ENCODE peak calls at places on chromosome 2, in five cellular contexts. Z, J, R, A and M are unnamed samples.

GRCh38 chr2:207621640-207622039 is 3.6 kb downstream of the METTL21A start:
- DNase-seq in Z (no peak), J (no peak), R (no peak), A (no peak), M (no peak)

GRCh38 chr2:60806595-60806987 is 50.5 kb downstream of the PAPOLG start:
- DNase-seq in Z (no peak), J (no peak), R (no peak), A (no peak), M (no peak)

GRCh38 chr2:46899053-46899452 is 16.6 kb downstream of the MCFD2 start:
- DNase-seq in Z (no peak), J (no peak), R (no peak), A (no peak), M (no peak)

GRCh38 chr2:204913854-204914464 is 368.7 kb downstream of the PARD3B start:
- DNase-seq in Z (no peak), J (no peak), R (no peak), A (no peak), M (no peak)

GRCh38 chr2:120349125-120349921 is 3.4 kb downstream of the INHBB start:
- DNase-seq in Z (no peak), J (no peak), R (no peak), A (no peak), M (no peak)

GRCh38 chr2:210461401-210461800 is 15.2 kb downstream of the LANCL1 start:
- DNase-seq in Z (no peak), J (peak; percentile 64), R (peak; percentile 58), A (no peak), M (no peak)

GRCh38 chr2:72917138-72917874 is at the start of gene EMX1:
- DNase-seq in Z (peak; percentile 81), J (peak; percentile 35), R (peak; percentile 78), A (no peak), M (no peak)

GRCh38 chr2:26724004-26724750 is 31.7 kb downstream of the KCNK3 start:
- DNase-seq in Z (peak; percentile 64), J (no peak), R (no peak), A (no peak), M (peak; percentile 65)

GRCh38 chr2:176126929-176127768 is 2.4 kb upstream of the HOXD8 start:
- DNase-seq in Z (peak; percentile 60), J (peak; percentile 66), R (peak; percentile 65), A (peak; percentile 23), M (peak; percentile 78)

GRCh38 chr2:60347781-60348180 is 205.7 kb downstream of the BCL11A start:
- DNase-seq in Z (no peak), J (no peak), R (no peak), A (no peak), M (no peak)

GRCh38 chr2:88006912-88007439 is 9.4 kb downstream of the RNU2-63P start:
- DNase-seq in Z (no peak), J (no peak), R (no peak), A (no peak), M (no peak)

GRCh38 chr2:219681301-219682290 is 54.2 kb downstream of the SLC4A3 start:
- DNase-seq in Z (no peak), J (no peak), R (no peak), A (no peak), M (peak; percentile 54)

GRCh38 chr2:44267269-44268258 is 7.7 kb upstream of the SLC3A1 start:
- DNase-seq in Z (no peak), J (no peak), R (no peak), A (no peak), M (peak; percentile 77)

GRCh38 chr2:217049931-217050330 is 190.1 kb upstream of the TNP1 start:
- DNase-seq in Z (no peak), J (no peak), R (no peak), A (no peak), M (no peak)

GRCh38 chr2:75523313-75524275 is 37.1 kb downstream of the EVA1A start:
- DNase-seq in Z (peak; percentile 19), J (no peak), R (no peak), A (no peak), M (peak; percentile 38)

GRCh38 chr2:68871159-68871764 is at the start of gene BMP10:
- DNase-seq in Z (no peak), J (no peak), R (no peak), A (no peak), M (no peak)

GRCh38 chr2:70132244-70133126 is 45.2 kb downstream of the PCBP1 start:
- DNase-seq in Z (peak; percentile 21), J (peak; percentile 73), R (peak; percentile 83), A (peak; percentile 61), M (peak; percentile 63)

GRCh38 chr2:6883448-6884122 is 6.0 kb downstream of the RSAD2 start:
- DNase-seq in Z (no peak), J (no peak), R (no peak), A (no peak), M (no peak)

GRCh38 chr2:99342536-99342935 is 5.3 kb downstream of the EIF5B start:
- DNase-seq in Z (no peak), J (no peak), R (no peak), A (no peak), M (no peak)

GRCh38 chr2:174835797-174836255 is 71.6 kb upstream of the CHRNA1 start:
- DNase-seq in Z (no peak), J (no peak), R (no peak), A (no peak), M (peak; percentile 96)

GRCh38 chr2:17813742-17814458 is 2.4 kb upstream of the MSGN1 start:
- DNase-seq in Z (no peak), J (peak; percentile 84), R (no peak), A (no peak), M (peak; percentile 71)

GRCh38 chr2:19207452-19207851 is 151.0 kb downstream of the OSR1 start:
- DNase-seq in Z (no peak), J (no peak), R (no peak), A (no peak), M (no peak)

GRCh38 chr2:67646714-67647333 is 249.7 kb downstream of the ETAA1 start:
- DNase-seq in Z (no peak), J (no peak), R (no peak), A (no peak), M (no peak)

GRCh38 chr2:1855150-1855549 is 110.8 kb upstream of the PXDN start:
- DNase-seq in Z (no peak), J (no peak), R (peak; percentile 97), A (no peak), M (no peak)

GRCh38 chr2:121955313-121956211 is 200.1 kb downstream of the TSN start:
- DNase-seq in Z (no peak), J (no peak), R (peak; percentile 76), A (no peak), M (no peak)

GRCh38 chr2:41495050-41495449 is 552.8 kb upstream of the PKDCC start:
- DNase-seq in Z (no peak), J (peak; percentile 25), R (peak; percentile 29), A (no peak), M (no peak)

GRCh38 chr2:216372761-216373291 is 543 bp upstream of the MARCHF4 start:
- DNase-seq in Z (no peak), J (no peak), R (no peak), A (no peak), M (peak; percentile 94)